ENCODE peak calls at places on chromosome 15, in nine cellular contexts. One of them, this sample, is unnamed.

GRCh38 chr15:41199470-41199869 is 31.1 kb downstream of the EXD1 start:
- DNase-seq in T-cell: no peak
- DNase-seq in T47D: no peak
- DNase-seq in tibial nerve: no peak
- DNase-seq in dermis microvascular lymphatic vessel endothelial cell: no peak
- DNase-seq in hypothalamus: no peak
- DNase-seq in NCI-H1694 treated with DMSO at 0.1 percent for 48 hours: no peak
- DNase-seq in GM20000: no peak
- DNase-seq in left cardiac atrium: no peak
- DNase-seq in this sample: no peak

GRCh38 chr15:88918738-88919137 is 5.6 kb upstream of the MFGE8 start:
- DNase-seq in T-cell: no peak
- DNase-seq in left cardiac atrium: peak; percentile 77
- DNase-seq in NCI-H1694 treated with DMSO at 0.1 percent for 48 hours: no peak
- DNase-seq in T47D: peak; percentile 26
- DNase-seq in GM20000: peak; percentile 18
- DNase-seq in tibial nerve: no peak
- DNase-seq in dermis microvascular lymphatic vessel endothelial cell: no peak
- DNase-seq in hypothalamus: no peak
- DNase-seq in this sample: peak; percentile 61

GRCh38 chr15:84836859-84837258 is 19.7 kb downstream of the ALPK3 start:
- DNase-seq in dermis microvascular lymphatic vessel endothelial cell: no peak
- DNase-seq in GM20000: no peak
- DNase-seq in NCI-H1694 treated with DMSO at 0.1 percent for 48 hours: no peak
- DNase-seq in left cardiac atrium: no peak
- DNase-seq in hypothalamus: no peak
- DNase-seq in T-cell: no peak
- DNase-seq in tibial nerve: no peak
- DNase-seq in T47D: no peak
- DNase-seq in this sample: no peak

GRCh38 chr15:59678171-59678570 is 10.9 kb downstream of the BNIP2 start:
- DNase-seq in NCI-H1694 treated with DMSO at 0.1 percent for 48 hours: no peak
- DNase-seq in T47D: no peak
- DNase-seq in left cardiac atrium: no peak
- DNase-seq in GM20000: no peak
- DNase-seq in hypothalamus: no peak
- DNase-seq in dermis microvascular lymphatic vessel endothelial cell: no peak
- DNase-seq in T-cell: no peak
- DNase-seq in tibial nerve: no peak
- DNase-seq in this sample: no peak

GRCh38 chr15:22806664-22807063 is 20.2 kb downstream of the NIPA1 start:
- DNase-seq in left cardiac atrium: no peak
- DNase-seq in dermis microvascular lymphatic vessel endothelial cell: no peak
- DNase-seq in NCI-H1694 treated with DMSO at 0.1 percent for 48 hours: no peak
- DNase-seq in hypothalamus: peak; percentile 12
- DNase-seq in T47D: no peak
- DNase-seq in tibial nerve: no peak
- DNase-seq in GM20000: no peak
- DNase-seq in T-cell: no peak
- DNase-seq in this sample: no peak

GRCh38 chr15:31605467-31605931 is 278.9 kb downstream of the KLF13 start:
- DNase-seq in left cardiac atrium: no peak
- DNase-seq in GM20000: no peak
- DNase-seq in T-cell: no peak
- DNase-seq in NCI-H1694 treated with DMSO at 0.1 percent for 48 hours: no peak
- DNase-seq in T47D: peak; percentile 48
- DNase-seq in dermis microvascular lymphatic vessel endothelial cell: no peak
- DNase-seq in tibial nerve: no peak
- DNase-seq in hypothalamus: no peak
- DNase-seq in this sample: no peak

GRCh38 chr15:65981837-65982696 is 112.8 kb downstream of the RAB11A start:
- DNase-seq in GM20000: peak; percentile 73
- DNase-seq in NCI-H1694 treated with DMSO at 0.1 percent for 48 hours: peak; percentile 18
- DNase-seq in hypothalamus: peak; percentile 27
- DNase-seq in dermis microvascular lymphatic vessel endothelial cell: no peak
- DNase-seq in tibial nerve: no peak
- DNase-seq in T-cell: peak; percentile 54
- DNase-seq in left cardiac atrium: peak; percentile 34
- DNase-seq in T47D: no peak
- DNase-seq in this sample: no peak

GRCh38 chr15:67216859-67217258 is 37.6 kb downstream of the AAGAB start:
- DNase-seq in NCI-H1694 treated with DMSO at 0.1 percent for 48 hours: no peak
- DNase-seq in tibial nerve: no peak
- DNase-seq in hypothalamus: no peak
- DNase-seq in dermis microvascular lymphatic vessel endothelial cell: no peak
- DNase-seq in T-cell: no peak
- DNase-seq in GM20000: no peak
- DNase-seq in left cardiac atrium: no peak
- DNase-seq in T47D: no peak
- DNase-seq in this sample: no peak

GRCh38 chr15:73440571-73440970 is 2.4 kb upstream of the REC114 start:
- DNase-seq in dermis microvascular lymphatic vessel endothelial cell: no peak
- DNase-seq in tibial nerve: no peak
- DNase-seq in GM20000: no peak
- DNase-seq in hypothalamus: no peak
- DNase-seq in left cardiac atrium: no peak
- DNase-seq in NCI-H1694 treated with DMSO at 0.1 percent for 48 hours: peak; percentile 24
- DNase-seq in T47D: no peak
- DNase-seq in T-cell: no peak
- DNase-seq in this sample: no peak

GRCh38 chr15:69824075-69824876 is 273.4 kb downstream of the TLE3 start:
- DNase-seq in dermis microvascular lymphatic vessel endothelial cell: no peak
- DNase-seq in hypothalamus: no peak
- DNase-seq in tibial nerve: no peak
- DNase-seq in left cardiac atrium: no peak
- DNase-seq in GM20000: no peak
- DNase-seq in T47D: no peak
- DNase-seq in NCI-H1694 treated with DMSO at 0.1 percent for 48 hours: no peak
- DNase-seq in T-cell: no peak
- DNase-seq in this sample: no peak

GRCh38 chr15:77421370-77421700 is 647 bp downstream of the HMG20A start:
- DNase-seq in GM20000: no peak
- DNase-seq in tibial nerve: no peak
- DNase-seq in T-cell: no peak
- DNase-seq in T47D: no peak
- DNase-seq in dermis microvascular lymphatic vessel endothelial cell: peak; percentile 11
- DNase-seq in hypothalamus: no peak
- DNase-seq in left cardiac atrium: no peak
- DNase-seq in NCI-H1694 treated with DMSO at 0.1 percent for 48 hours: no peak
- DNase-seq in this sample: no peak

GRCh38 chr15:78360426-78360825 is 20.3 kb downstream of the CRABP1 start:
- DNase-seq in dermis microvascular lymphatic vessel endothelial cell: no peak
- DNase-seq in NCI-H1694 treated with DMSO at 0.1 percent for 48 hours: no peak
- DNase-seq in tibial nerve: no peak
- DNase-seq in GM20000: no peak
- DNase-seq in hypothalamus: no peak
- DNase-seq in left cardiac atrium: no peak
- DNase-seq in T47D: peak; percentile 55
- DNase-seq in T-cell: no peak
- DNase-seq in this sample: no peak

GRCh38 chr15:101028772-101029438 is 109.7 kb downstream of the LRRK1 start:
- DNase-seq in T-cell: no peak
- DNase-seq in GM20000: no peak
- DNase-seq in NCI-H1694 treated with DMSO at 0.1 percent for 48 hours: no peak
- DNase-seq in tibial nerve: no peak
- DNase-seq in dermis microvascular lymphatic vessel endothelial cell: no peak
- DNase-seq in T47D: no peak
- DNase-seq in hypothalamus: no peak
- DNase-seq in left cardiac atrium: no peak
- DNase-seq in this sample: peak; percentile 14

GRCh38 chr15:100308222-100309007 is 33.4 kb downstream of the ADAMTS17 start:
- DNase-seq in GM20000: no peak
- DNase-seq in tibial nerve: no peak
- DNase-seq in T47D: no peak
- DNase-seq in left cardiac atrium: no peak
- DNase-seq in NCI-H1694 treated with DMSO at 0.1 percent for 48 hours: no peak
- DNase-seq in dermis microvascular lymphatic vessel endothelial cell: no peak
- DNase-seq in hypothalamus: no peak
- DNase-seq in T-cell: no peak
- DNase-seq in this sample: peak; percentile 67

GRCh38 chr15:98035134-98035533 is 74.6 kb downstream of the ARRDC4 start:
- DNase-seq in NCI-H1694 treated with DMSO at 0.1 percent for 48 hours: no peak
- DNase-seq in tibial nerve: no peak
- DNase-seq in dermis microvascular lymphatic vessel endothelial cell: no peak
- DNase-seq in T-cell: no peak
- DNase-seq in GM20000: no peak
- DNase-seq in left cardiac atrium: no peak
- DNase-seq in T47D: no peak
- DNase-seq in hypothalamus: no peak
- DNase-seq in this sample: no peak

GRCh38 chr15:29970402-29970695 is 112.4 kb upstream of the GOLGA8J start:
- DNase-seq in tibial nerve: no peak
- DNase-seq in left cardiac atrium: no peak
- DNase-seq in hypothalamus: no peak
- DNase-seq in dermis microvascular lymphatic vessel endothelial cell: peak; percentile 82
- DNase-seq in T47D: peak; percentile 10
- DNase-seq in NCI-H1694 treated with DMSO at 0.1 percent for 48 hours: no peak
- DNase-seq in GM20000: no peak
- DNase-seq in T-cell: no peak
- DNase-seq in this sample: no peak

GRCh38 chr15:93467327-93467726 is 378.3 kb upstream of the RGMA start:
- DNase-seq in NCI-H1694 treated with DMSO at 0.1 percent for 48 hours: peak; percentile 94
- DNase-seq in T47D: no peak
- DNase-seq in left cardiac atrium: peak; percentile 76
- DNase-seq in tibial nerve: peak; percentile 41
- DNase-seq in T-cell: no peak
- DNase-seq in hypothalamus: no peak
- DNase-seq in dermis microvascular lymphatic vessel endothelial cell: no peak
- DNase-seq in GM20000: no peak
- DNase-seq in this sample: peak; percentile 76

GRCh38 chr15:70505411-70505919 is 257.9 kb downstream of the UACA start:
- DNase-seq in left cardiac atrium: peak; percentile 36
- DNase-seq in GM20000: no peak
- DNase-seq in hypothalamus: no peak
- DNase-seq in tibial nerve: no peak
- DNase-seq in T-cell: no peak
- DNase-seq in NCI-H1694 treated with DMSO at 0.1 percent for 48 hours: no peak
- DNase-seq in dermis microvascular lymphatic vessel endothelial cell: peak; percentile 51
- DNase-seq in T47D: peak; percentile 26
- DNase-seq in this sample: no peak

GRCh38 chr15:61748529-61748928 is 311.7 kb downstream of the VPS13C start:
- DNase-seq in tibial nerve: no peak
- DNase-seq in hypothalamus: no peak
- DNase-seq in T-cell: no peak
- DNase-seq in T47D: no peak
- DNase-seq in NCI-H1694 treated with DMSO at 0.1 percent for 48 hours: no peak
- DNase-seq in dermis microvascular lymphatic vessel endothelial cell: no peak
- DNase-seq in left cardiac atrium: no peak
- DNase-seq in GM20000: no peak
- DNase-seq in this sample: no peak

GRCh38 chr15:53808058-53808703 is 48.7 kb upstream of the WDR72 start:
- DNase-seq in hypothalamus: no peak
- DNase-seq in NCI-H1694 treated with DMSO at 0.1 percent for 48 hours: no peak
- DNase-seq in T47D: peak; percentile 23
- DNase-seq in tibial nerve: no peak
- DNase-seq in dermis microvascular lymphatic vessel endothelial cell: peak; percentile 9
- DNase-seq in left cardiac atrium: no peak
- DNase-seq in T-cell: no peak
- DNase-seq in GM20000: peak; percentile 8
- DNase-seq in this sample: no peak

GRCh38 chr15:79901958-79902357 is 5.1 kb upstream of the MTHFS start:
- DNase-seq in NCI-H1694 treated with DMSO at 0.1 percent for 48 hours: no peak
- DNase-seq in dermis microvascular lymphatic vessel endothelial cell: peak; percentile 77
- DNase-seq in T-cell: no peak
- DNase-seq in GM20000: no peak
- DNase-seq in T47D: peak; percentile 57
- DNase-seq in hypothalamus: no peak
- DNase-seq in tibial nerve: no peak
- DNase-seq in left cardiac atrium: no peak
- DNase-seq in this sample: no peak

GRCh38 chr15:49621327-49622210 is 721 bp downstream of the DTWD1 start:
- DNase-seq in T-cell: no peak
- DNase-seq in GM20000: no peak
- DNase-seq in T47D: no peak
- DNase-seq in tibial nerve: no peak
- DNase-seq in hypothalamus: no peak
- DNase-seq in left cardiac atrium: no peak
- DNase-seq in NCI-H1694 treated with DMSO at 0.1 percent for 48 hours: peak; percentile 13
- DNase-seq in dermis microvascular lymphatic vessel endothelial cell: peak; percentile 7
- DNase-seq in this sample: no peak

GRCh38 chr15:66131831-66132230 is 121.7 kb downstream of the MEGF11 start:
- DNase-seq in left cardiac atrium: no peak
- DNase-seq in T-cell: no peak
- DNase-seq in NCI-H1694 treated with DMSO at 0.1 percent for 48 hours: no peak
- DNase-seq in GM20000: no peak
- DNase-seq in dermis microvascular lymphatic vessel endothelial cell: no peak
- DNase-seq in hypothalamus: no peak
- DNase-seq in T47D: no peak
- DNase-seq in tibial nerve: no peak
- DNase-seq in this sample: no peak

GRCh38 chr15:65833501-65834220 is 35.6 kb upstream of the RAB11A start:
- DNase-seq in dermis microvascular lymphatic vessel endothelial cell: peak; percentile 76
- DNase-seq in T-cell: no peak
- DNase-seq in left cardiac atrium: peak; percentile 32
- DNase-seq in GM20000: no peak
- DNase-seq in T47D: peak; percentile 37
- DNase-seq in tibial nerve: no peak
- DNase-seq in NCI-H1694 treated with DMSO at 0.1 percent for 48 hours: peak; percentile 52
- DNase-seq in hypothalamus: no peak
- DNase-seq in this sample: no peak

GRCh38 chr15:80760971-80761370 is 18.2 kb upstream of the CEMIP start:
- DNase-seq in tibial nerve: no peak
- DNase-seq in GM20000: no peak
- DNase-seq in dermis microvascular lymphatic vessel endothelial cell: no peak
- DNase-seq in T47D: no peak
- DNase-seq in NCI-H1694 treated with DMSO at 0.1 percent for 48 hours: no peak
- DNase-seq in left cardiac atrium: no peak
- DNase-seq in hypothalamus: no peak
- DNase-seq in T-cell: no peak
- DNase-seq in this sample: no peak

GRCh38 chr15:48710952-48711495 is 65.5 kb upstream of the FBN1 start:
- DNase-seq in left cardiac atrium: no peak
- DNase-seq in hypothalamus: no peak
- DNase-seq in dermis microvascular lymphatic vessel endothelial cell: no peak
- DNase-seq in NCI-H1694 treated with DMSO at 0.1 percent for 48 hours: no peak
- DNase-seq in T-cell: no peak
- DNase-seq in T47D: no peak
- DNase-seq in tibial nerve: no peak
- DNase-seq in GM20000: no peak
- DNase-seq in this sample: no peak

GRCh38 chr15:23648920-23649515 is 1.4 kb upstream of the MAGEL2 start:
- DNase-seq in T-cell: peak; percentile 7
- DNase-seq in tibial nerve: no peak
- DNase-seq in GM20000: no peak
- DNase-seq in dermis microvascular lymphatic vessel endothelial cell: no peak
- DNase-seq in left cardiac atrium: no peak
- DNase-seq in hypothalamus: peak; percentile 33
- DNase-seq in NCI-H1694 treated with DMSO at 0.1 percent for 48 hours: no peak
- DNase-seq in T47D: peak; percentile 44
- DNase-seq in this sample: no peak

GRCh38 chr15:27249046-27249722 is 278.2 kb downstream of the GABRG3 start:
- DNase-seq in NCI-H1694 treated with DMSO at 0.1 percent for 48 hours: no peak
- DNase-seq in hypothalamus: no peak
- DNase-seq in left cardiac atrium: no peak
- DNase-seq in T-cell: no peak
- DNase-seq in tibial nerve: no peak
- DNase-seq in T47D: no peak
- DNase-seq in GM20000: no peak
- DNase-seq in dermis microvascular lymphatic vessel endothelial cell: no peak
- DNase-seq in this sample: no peak

GRCh38 chr15:76945494-76945893 is 13.9 kb downstream of the RCN2 start:
- DNase-seq in dermis microvascular lymphatic vessel endothelial cell: no peak
- DNase-seq in T47D: no peak
- DNase-seq in left cardiac atrium: no peak
- DNase-seq in T-cell: no peak
- DNase-seq in NCI-H1694 treated with DMSO at 0.1 percent for 48 hours: no peak
- DNase-seq in GM20000: no peak
- DNase-seq in tibial nerve: no peak
- DNase-seq in hypothalamus: no peak
- DNase-seq in this sample: no peak

GRCh38 chr15:35115155-35115725 is 30.1 kb upstream of the NANOGP8 start:
- DNase-seq in NCI-H1694 treated with DMSO at 0.1 percent for 48 hours: no peak
- DNase-seq in dermis microvascular lymphatic vessel endothelial cell: no peak
- DNase-seq in GM20000: no peak
- DNase-seq in left cardiac atrium: no peak
- DNase-seq in hypothalamus: no peak
- DNase-seq in T47D: no peak
- DNase-seq in T-cell: no peak
- DNase-seq in tibial nerve: no peak
- DNase-seq in this sample: no peak

GRCh38 chr15:42140383-42141070 is 15.9 kb downstream of the PLA2G4F start:
- DNase-seq in GM20000: no peak
- DNase-seq in T-cell: no peak
- DNase-seq in T47D: no peak
- DNase-seq in NCI-H1694 treated with DMSO at 0.1 percent for 48 hours: no peak
- DNase-seq in tibial nerve: no peak
- DNase-seq in dermis microvascular lymphatic vessel endothelial cell: no peak
- DNase-seq in left cardiac atrium: no peak
- DNase-seq in hypothalamus: no peak
- DNase-seq in this sample: no peak

This sample was measured in uterus.